ENCODE peak calls at places on chromosomes 12 and 14, in ten cellular contexts. B is keratinocyte; C is tibial nerve; V is astrocyte; L is stomach; R is OCI-LY7; W is lung; X is psoas muscle; Z is CD8-positive, alpha-beta memory T cell; E is aorta. H is an unnamed sample. For H3K36me3, the result is how much of the 10 kb centered on the place peaks cover.

GRCh38 chr14:81105378-81105777 is 115.4 kb downstream of the GTF2A1 start:
- DNase-seq in Z (no peak), E (no peak), X (no peak), B (no peak), W (no peak), L (no peak), R (no peak), C (no peak), V (no peak), H (no peak)

GRCh38 chr14:36194645-36195044 is 18.1 kb upstream of the PTCSC3 start:
- DNase-seq in V (no peak), Z (no peak), R (no peak), L (no peak), C (no peak), E (no peak), B (no peak), X (no peak), W (no peak), H (no peak)

GRCh38 chr12:112916270-112916669 is 9.5 kb downstream of the OAS1 start:
- DNase-seq in V (no peak), C (no peak), X (no peak), E (no peak), L (peak), B (no peak), W (no peak), R (no peak), Z (no peak), H (no peak)

GRCh38 chr12:64670856-64671639 is 60.8 kb downstream of the RASSF3 start:
- DNase-seq in X (no peak), B (peak), R (no peak), V (peak), L (peak), E (no peak), C (no peak), W (peak), Z (no peak), H (no peak)

GRCh38 chr12:47887529-47887928 is 17.3 kb downstream of the VDR start:
- DNase-seq in B (no peak), E (no peak), R (no peak), X (no peak), L (no peak), C (no peak), Z (no peak), V (no peak), W (no peak), H (no peak)

GRCh38 chr14:54475911-54476310 is 12.9 kb downstream of the GMFB start:
- DNase-seq in L (no peak), C (no peak), X (no peak), V (no peak), B (no peak), Z (no peak), W (no peak), R (no peak), E (no peak), H (no peak)

GRCh38 chr12:117212563-117213190 is 22.4 kb upstream of the FBXO21 start:
- DNase-seq in R (peak), E (peak), L (peak), V (peak), C (peak), Z (peak), W (peak), X (peak), B (no peak), H (no peak)

GRCh38 chr12:84056-84455 is 17.5 kb downstream of the IQSEC3 start:
- DNase-seq in X (no peak), R (no peak), E (no peak), Z (no peak), V (no peak), W (no peak), B (no peak), C (no peak), L (no peak), H (no peak)

GRCh38 chr14:50666772-50667490 is 1.2 kb downstream of the SAV1 start:
- DNase-seq in B (no peak), L (peak), R (peak), C (no peak), V (peak), W (no peak), E (no peak), Z (no peak), X (no peak), H (no peak)

GRCh38 chr14:54838931-54839512 is 63.6 kb downstream of the GCH1 start:
- DNase-seq in X (no peak), B (no peak), R (no peak), W (no peak), E (no peak), L (no peak), Z (no peak), C (no peak), V (no peak), H (no peak)

GRCh38 chr12:113398346-113399290 is 5.1 kb downstream of the SDS start:
- DNase-seq in V (no peak), C (no peak), E (no peak), Z (no peak), L (no peak), R (no peak), X (no peak), W (no peak), B (no peak), H (no peak)

GRCh38 chr12:27436768-27437167 is 9.8 kb upstream of the SMCO2 start:
- DNase-seq in B (no peak), V (no peak), X (no peak), R (no peak), W (no peak), C (no peak), Z (no peak), L (no peak), E (no peak), H (no peak)

GRCh38 chr14:34030864-34031263 is 80.0 kb upstream of the EGLN3 start:
- DNase-seq in Z (no peak), V (peak), R (no peak), W (no peak), E (no peak), C (peak), B (no peak), L (no peak), X (peak), H (no peak)

GRCh38 chr14:70821916-70822705 is 12.8 kb upstream of the MAP3K9 start:
- DNase-seq in C (no peak), X (peak), V (peak), R (no peak), B (no peak), W (peak), Z (peak), E (peak), L (peak), H (peak)

GRCh38 chr12:95460901-95461300 is 13.1 kb upstream of the METAP2 start:
- DNase-seq in C (no peak), V (no peak), R (no peak), W (no peak), B (no peak), X (no peak), E (no peak), Z (no peak), L (no peak), H (no peak)

GRCh38 chr12:43540474-43540873 is 11.5 kb downstream of the ADAMTS20 start:
- DNase-seq in W (no peak), V (no peak), B (no peak), L (no peak), R (no peak), X (no peak), Z (no peak), C (no peak), E (no peak), H (no peak)

GRCh38 chr14:88422919-88423318 is 37.5 kb downstream of the SPATA7 start:
- DNase-seq in W (no peak), B (peak), V (peak), Z (no peak), R (no peak), L (no peak), C (no peak), X (no peak), E (no peak), H (no peak)

GRCh38 chr14:88421286-88421685 is 35.8 kb downstream of the SPATA7 start:
- DNase-seq in Z (no peak), V (peak), C (no peak), W (no peak), B (no peak), X (no peak), L (no peak), R (no peak), E (no peak), H (no peak)

GRCh38 chr14:88422036-88422435 is 36.6 kb downstream of the SPATA7 start:
- DNase-seq in R (no peak), C (no peak), X (no peak), V (no peak), B (no peak), Z (no peak), W (no peak), L (no peak), E (no peak), H (no peak)

GRCh38 chr14:88420187-88420586 is 34.7 kb downstream of the SPATA7 start:
- DNase-seq in L (no peak), R (no peak), B (no peak), C (no peak), V (no peak), W (no peak), X (no peak), E (no peak), Z (no peak), H (no peak)

GRCh38 chr14:88417594-88417993 is 32.1 kb downstream of the SPATA7 start:
- DNase-seq in R (no peak), C (no peak), B (no peak), X (no peak), E (no peak), W (no peak), V (no peak), L (no peak), Z (no peak), H (no peak)
- H3K36me3 ChIP-seq in R (under half), C (under half), B (under half), X (under half), E (under half), W (under half), V (under half), L (under half), Z (under half), H (under half)

GRCh38 chr12:121358093-121358492 is 5.9 kb upstream of the ANAPC5 start:
- DNase-seq in E (no peak), C (no peak), R (no peak), L (no peak), B (no peak), V (no peak), Z (no peak), X (no peak), W (no peak), H (no peak)
- H3K36me3 ChIP-seq in E (under half), C (under half), R (under half), L (under half), B (under half), V (under half), Z (under half), X (under half), W (under half), H (under half)

GRCh38 chr12:6452245-6452731 is 446 bp downstream of the TAPBPL start:
- DNase-seq in E (peak), L (peak), W (no peak), R (no peak), X (no peak), Z (no peak), C (no peak), B (no peak), V (no peak), H (no peak)

GRCh38 chr12:6452908-6453630 is 1.2 kb downstream of the TAPBPL start:
- DNase-seq in V (no peak), B (no peak), X (no peak), L (peak), R (no peak), C (no peak), W (peak), E (peak), Z (no peak), H (peak)

GRCh38 chr12:6451348-6452244 is at the start of gene TAPBPL:
- DNase-seq in R (peak), C (peak), X (peak), V (peak), L (peak), E (peak), B (no peak), Z (peak), W (peak), H (peak)

GRCh38 chr12:6450091-6450868 is 1.6 kb upstream of the TAPBPL start:
- DNase-seq in E (peak), B (no peak), R (no peak), L (no peak), W (no peak), C (no peak), X (no peak), Z (no peak), V (no peak), H (no peak)

GRCh38 chr12:6450869-6451347 is 934 bp upstream of the TAPBPL start:
- DNase-seq in L (no peak), W (no peak), R (no peak), Z (no peak), X (no peak), B (no peak), E (no peak), V (no peak), C (no peak), H (no peak)
- H3K36me3 ChIP-seq in L (under half), W (under half), R (under half), Z (under half), X (under half), B (under half), E (under half), V (under half), C (under half), H (under half)

GRCh38 chr12:51992246-51992645 is 14.5 kb upstream of the TAMALIN start:
- DNase-seq in E (no peak), W (no peak), Z (no peak), V (no peak), R (no peak), C (no peak), X (no peak), L (no peak), B (no peak), H (no peak)

GRCh38 chr12:51994539-51994820 is 12.3 kb upstream of the TAMALIN start:
- DNase-seq in X (no peak), C (no peak), B (no peak), L (no peak), W (no peak), R (no peak), Z (no peak), V (no peak), E (no peak), H (no peak)

GRCh38 chr12:51997156-51997555 is 9.6 kb upstream of the TAMALIN start:
- DNase-seq in E (no peak), Z (no peak), C (no peak), X (no peak), V (no peak), R (no peak), W (no peak), B (no peak), L (no peak), H (no peak)

GRCh38 chr12:51994959-51995358 is 11.8 kb upstream of the TAMALIN start:
- DNase-seq in W (no peak), B (no peak), V (no peak), R (no peak), L (no peak), Z (no peak), E (no peak), C (no peak), X (no peak), H (no peak)
- H3K36me3 ChIP-seq in W (under half), B (under half), V (under half), R (under half), L (under half), Z (under half), E (under half), C (under half), X (under half), H (under half)

GRCh38 chr12:68020049-68020448 is 30.8 kb downstream of the IFNG-AS1 start:
- DNase-seq in X (no peak), V (no peak), R (no peak), C (no peak), B (no peak), E (no peak), Z (no peak), L (no peak), W (no peak), H (no peak)

GRCh38 chr12:68018315-68018714 is 29.1 kb downstream of the IFNG-AS1 start:
- DNase-seq in Z (no peak), B (no peak), E (no peak), V (no peak), C (no peak), R (no peak), X (no peak), W (no peak), L (no peak), H (no peak)

GRCh38 chr12:68016136-68016535 is 26.9 kb downstream of the IFNG-AS1 start:
- DNase-seq in C (no peak), R (no peak), X (no peak), W (no peak), B (no peak), Z (no peak), E (no peak), L (no peak), V (no peak), H (no peak)

GRCh38 chr12:68020699-68021098 is 31.5 kb downstream of the IFNG-AS1 start:
- DNase-seq in E (no peak), L (no peak), R (no peak), W (no peak), C (no peak), X (no peak), V (no peak), B (no peak), Z (no peak), H (no peak)
- H3K36me3 ChIP-seq in E (under half), L (under half), R (half or more), W (under half), C (under half), X (under half), V (under half), B (under half), Z (under half), H (under half)

GRCh38 chr12:107748472-107748871 is 12.5 kb downstream of the PRDM4 start:
- DNase-seq in B (no peak), E (no peak), L (no peak), V (peak), W (no peak), R (no peak), Z (no peak), C (no peak), X (no peak), H (no peak)
- H3K36me3 ChIP-seq in B (under half), E (under half), L (under half), V (under half), W (under half), R (half or more), Z (under half), C (under half), X (under half), H (half or more)

DNA sequence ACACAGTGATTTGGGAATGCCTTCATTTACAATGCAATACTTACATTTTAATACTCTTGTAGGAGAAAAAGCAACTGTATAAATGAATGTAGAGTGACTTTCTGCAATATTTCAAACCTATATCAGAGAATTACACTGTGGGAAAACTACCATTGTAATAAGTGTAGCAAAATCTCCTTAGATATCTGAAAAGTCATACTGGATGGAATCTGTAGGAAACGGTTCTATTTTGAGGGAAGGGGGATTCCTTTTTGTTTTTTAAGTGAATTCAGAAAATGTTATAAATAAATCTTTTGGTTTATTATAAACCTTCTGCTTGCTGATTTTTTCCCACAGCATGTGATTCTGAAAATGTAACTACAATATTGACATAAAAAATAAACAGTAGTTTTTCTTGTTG is 23.0 kb downstream of the ZNF891 start:
- DNase-seq in W (no peak), R (no peak), C (no peak), B (no peak), X (no peak), Z (no peak), V (no peak), L (no peak), E (no peak), H (no peak)
- H3K36me3 ChIP-seq in W (under half), R (half or more), C (under half), B (under half), X (under half), Z (under half), V (under half), L (under half), E (under half), H (under half)

DNA sequence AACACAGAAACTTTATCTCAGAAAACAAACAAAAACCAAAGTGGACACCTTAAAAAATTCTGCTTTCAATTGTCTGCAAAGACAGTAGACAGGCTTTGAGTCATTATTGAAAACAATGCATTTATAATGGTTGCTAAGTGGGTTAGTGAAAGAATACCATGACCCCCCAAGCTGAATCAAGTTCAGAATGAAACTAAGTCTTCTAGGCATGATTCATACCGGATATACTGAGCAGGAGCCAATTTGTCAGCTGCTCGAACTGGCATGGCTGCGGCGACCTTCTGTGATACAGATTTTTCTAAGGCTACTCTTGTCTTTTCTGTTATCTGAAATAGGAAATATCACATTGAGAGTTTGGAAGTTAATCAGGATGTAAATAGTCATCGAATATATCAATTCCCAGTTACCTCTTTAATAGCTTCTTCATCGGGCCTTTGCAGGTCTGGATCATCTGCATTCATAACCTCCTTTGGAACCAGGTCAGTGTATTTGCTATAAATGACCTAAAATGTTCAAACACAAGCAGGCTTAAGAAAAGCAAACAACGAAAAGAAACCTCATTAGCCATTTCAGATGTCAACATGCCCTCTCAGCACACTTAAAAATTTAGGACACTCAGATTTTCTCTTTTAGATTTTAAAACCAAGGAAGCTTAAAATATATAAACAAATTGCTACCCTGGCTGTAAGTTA is 22.3 kb downstream of the SNW1 start:
- DNase-seq in L (peak), B (no peak), R (no peak), V (peak), W (no peak), E (no peak), C (no peak), Z (peak), X (no peak), H (no peak)
- H3K36me3 ChIP-seq in L (under half), B (under half), R (half or more), V (under half), W (under half), E (under half), C (under half), Z (half or more), X (under half), H (under half)

GRCh38 chr14:102005336-102005735 is 41.0 kb downstream of the DYNC1H1 start:
- DNase-seq in B (no peak), Z (no peak), C (no peak), W (no peak), V (no peak), R (no peak), L (no peak), X (no peak), E (no peak), H (no peak)
- H3K36me3 ChIP-seq in B (half or more), Z (half or more), C (half or more), W (half or more), V (half or more), R (half or more), L (half or more), X (under half), E (under half), H (half or more)

H was measured in kidney.